ENCODE peak calls at places on chromosome 11, in ten cellular contexts. Q is WTC11, J is right atrium auricular region, D is A549, P is MM.1S, C is psoas muscle, A is AG04450, O is cardiac muscle cell, X is pancreas, W is SK-N-SH. V is an unnamed sample.

GRCh38 chr11:75380716-75381420 is 18.4 kb upstream of the RPS3 start:
- DNase-seq in Q (no peak), J (no peak), D (no peak), P (no peak), C (no peak), A (no peak), O (no peak), X (peak), W (no peak), V (no peak)

GRCh38 chr11:59641156-59641555 is 25.6 kb upstream of the OSBP start:
- DNase-seq in Q (no peak), J (no peak), D (no peak), P (no peak), C (no peak), A (no peak), O (no peak), X (no peak), W (no peak), V (no peak)

GRCh38 chr11:32658639-32659406 is 75.2 kb downstream of the EIF3M start:
- DNase-seq in Q (no peak), J (no peak), D (no peak), P (no peak), C (no peak), A (no peak), O (no peak), X (no peak), W (no peak), V (no peak)

GRCh38 chr11:78801161-78801884 is 226.7 kb upstream of the NARS2 start:
- DNase-seq in Q (no peak), J (peak), D (no peak), P (no peak), C (peak), A (peak), O (peak), X (peak), W (no peak), V (no peak)

GRCh38 chr11:57742087-57742452 is 779 bp downstream of the SELENOH start:
- DNase-seq in Q (no peak), J (no peak), D (no peak), P (no peak), C (no peak), A (no peak), O (no peak), X (no peak), W (no peak), V (no peak)

GRCh38 chr11:130439160-130439519 is 9.3 kb upstream of the ADAMTS15 start:
- DNase-seq in Q (no peak), J (no peak), D (no peak), P (peak), C (no peak), A (no peak), O (no peak), X (no peak), W (no peak), V (no peak)

GRCh38 chr11:72013765-72014711 is 15.3 kb downstream of the IL18BP start:
- DNase-seq in Q (no peak), J (no peak), D (no peak), P (no peak), C (no peak), A (no peak), O (peak), X (no peak), W (no peak), V (no peak)

GRCh38 chr11:32316232-32316631 is 119.1 kb downstream of the WT1 start:
- DNase-seq in Q (no peak), J (no peak), D (no peak), P (no peak), C (no peak), A (no peak), O (no peak), X (no peak), W (no peak), V (peak)

GRCh38 chr11:108069947-108070346 is 51.4 kb upstream of the ACAT1 start:
- DNase-seq in Q (no peak), J (no peak), D (no peak), P (peak), C (no peak), A (no peak), O (peak), X (no peak), W (no peak), V (peak)

GRCh38 chr11:65224939-65225283 is 36.9 kb upstream of the POLA2 start:
- DNase-seq in Q (no peak), J (peak), D (peak), P (no peak), C (no peak), A (peak), O (peak), X (no peak), W (no peak), V (no peak)

GRCh38 chr11:114386545-114386944 is 13.8 kb downstream of the C11orf71 start:
- DNase-seq in Q (no peak), J (no peak), D (no peak), P (no peak), C (no peak), A (no peak), O (peak), X (no peak), W (no peak), V (no peak)

GRCh38 chr11:126630488-126630887 is 275.0 kb downstream of the ST3GAL4 start:
- DNase-seq in Q (no peak), J (no peak), D (no peak), P (no peak), C (no peak), A (no peak), O (no peak), X (no peak), W (no peak), V (no peak)

GRCh38 chr11:13010737-13011342 is 1.7 kb downstream of the RASSF10 start:
- DNase-seq in Q (peak), J (no peak), D (no peak), P (no peak), C (no peak), A (no peak), O (peak), X (peak), W (peak), V (no peak)

GRCh38 chr11:2445948-2446551 is 1.2 kb downstream of the KCNQ1 start:
- DNase-seq in Q (no peak), J (no peak), D (no peak), P (no peak), C (peak), A (no peak), O (no peak), X (peak), W (peak), V (no peak)

GRCh38 chr11:130435671-130436070 is 7.3 kb upstream of the ADAMTS8 start:
- DNase-seq in Q (no peak), J (no peak), D (no peak), P (no peak), C (no peak), A (no peak), O (no peak), X (no peak), W (no peak), V (no peak)

GRCh38 chr11:85685820-85686459 is at the start of gene CCDC89:
- DNase-seq in Q (no peak), J (peak), D (no peak), P (no peak), C (peak), A (peak), O (peak), X (peak), W (peak), V (no peak)

GRCh38 chr11:128891410-128891861 is 280 bp downstream of the KCNJ5 start:
- DNase-seq in Q (no peak), J (no peak), D (no peak), P (no peak), C (no peak), A (no peak), O (no peak), X (peak), W (no peak), V (no peak)

GRCh38 chr11:100753562-100753961 is 66.5 kb downstream of the ARHGAP42 start:
- DNase-seq in Q (peak), J (no peak), D (no peak), P (no peak), C (no peak), A (no peak), O (no peak), X (no peak), W (no peak), V (no peak)

GRCh38 chr11:19739872-19740271 is 27.2 kb downstream of the NAV2 start:
- DNase-seq in Q (peak), J (no peak), D (no peak), P (no peak), C (no peak), A (no peak), O (peak), X (no peak), W (no peak), V (no peak)

GRCh38 chr11:108975641-108976071 is 310.8 kb downstream of the DDX10 start:
- DNase-seq in Q (no peak), J (no peak), D (no peak), P (no peak), C (no peak), A (no peak), O (no peak), X (no peak), W (no peak), V (no peak)

GRCh38 chr11:34148504-34149165 is 43.2 kb downstream of the NAT10 start:
- DNase-seq in Q (no peak), J (no peak), D (no peak), P (no peak), C (no peak), A (no peak), O (no peak), X (no peak), W (no peak), V (no peak)

GRCh38 chr11:35662061-35662648 is 420 bp upstream of the TRIM44 start:
- DNase-seq in Q (no peak), J (no peak), D (peak), P (peak), C (no peak), A (no peak), O (no peak), X (no peak), W (peak), V (peak)

GRCh38 chr11:67646535-67647336 is 3.8 kb downstream of the ACY3 start:
- DNase-seq in Q (no peak), J (no peak), D (no peak), P (peak), C (no peak), A (no peak), O (no peak), X (no peak), W (no peak), V (peak)

GRCh38 chr11:116605543-116605942 is 167.2 kb downstream of the BUD13 start:
- DNase-seq in Q (peak), J (no peak), D (no peak), P (peak), C (no peak), A (no peak), O (peak), X (peak), W (no peak), V (peak)

GRCh38 chr11:70250876-70251275 is 19.6 kb upstream of the PPFIA1 start:
- DNase-seq in Q (no peak), J (no peak), D (no peak), P (no peak), C (peak), A (no peak), O (no peak), X (no peak), W (no peak), V (no peak)

GRCh38 chr11:116849491-116849890 is 12.1 kb upstream of the APOA1 start:
- DNase-seq in Q (no peak), J (no peak), D (no peak), P (no peak), C (no peak), A (no peak), O (no peak), X (no peak), W (no peak), V (no peak)

GRCh38 chr11:87030458-87031054 is 7.2 kb upstream of the TMEM135 start:
- DNase-seq in Q (no peak), J (no peak), D (no peak), P (no peak), C (no peak), A (no peak), O (peak), X (no peak), W (no peak), V (no peak)

GRCh38 chr11:17479284-17480214 is 2.9 kb upstream of the ABCC8 start:
- DNase-seq in Q (peak), J (no peak), D (peak), P (no peak), C (no peak), A (no peak), O (peak), X (peak), W (peak), V (no peak)

GRCh38 chr11:126348806-126349582 is 6.5 kb upstream of the ST3GAL4 start:
- DNase-seq in Q (no peak), J (no peak), D (no peak), P (no peak), C (peak), A (no peak), O (peak), X (no peak), W (no peak), V (no peak)

GRCh38 chr11:100574894-100575769 is 112.0 kb upstream of the ARHGAP42 start:
- DNase-seq in Q (no peak), J (no peak), D (no peak), P (peak), C (no peak), A (no peak), O (peak), X (no peak), W (no peak), V (no peak)

GRCh38 chr11:88390254-88390653 is 52.7 kb upstream of the CTSC start:
- DNase-seq in Q (no peak), J (no peak), D (no peak), P (no peak), C (no peak), A (no peak), O (no peak), X (no peak), W (no peak), V (no peak)

GRCh38 chr11:134380785-134381184 is 31.3 kb downstream of the B3GAT1 start:
- DNase-seq in Q (no peak), J (no peak), D (no peak), P (no peak), C (no peak), A (no peak), O (no peak), X (no peak), W (no peak), V (no peak)

GRCh38 chr11:32072872-32073661 is 17.8 kb upstream of the RCN1 start:
- DNase-seq in Q (peak), J (no peak), D (no peak), P (no peak), C (no peak), A (no peak), O (no peak), X (no peak), W (peak), V (no peak)

GRCh38 chr11:118443590-118444218 is 7.4 kb downstream of the KMT2A start:
- DNase-seq in Q (no peak), J (no peak), D (no peak), P (no peak), C (no peak), A (no peak), O (no peak), X (no peak), W (no peak), V (peak)

GRCh38 chr11:124896071-124896750 is 1.5 kb downstream of the ROBO4 start:
- DNase-seq in Q (no peak), J (no peak), D (no peak), P (no peak), C (no peak), A (no peak), O (no peak), X (no peak), W (peak), V (no peak)

GRCh38 chr11:113289341-113290187 is 24.8 kb upstream of the TTC12 start:
- DNase-seq in Q (peak), J (no peak), D (peak), P (peak), C (peak), A (peak), O (peak), X (peak), W (peak), V (peak)
- TF ChIP-seq CTCF in Q (peak), J (peak), D (peak), P (peak), C (peak), A (peak), O (peak), X (peak), W (peak), V (peak)

GRCh38 chr11:27694992-27695391 is 5.3 kb downstream of the BDNF start:
- DNase-seq in Q (no peak), J (no peak), D (no peak), P (no peak), C (no peak), A (no peak), O (peak), X (no peak), W (peak), V (no peak)
- TF ChIP-seq CTCF in Q (no peak), J (no peak), D (peak), P (peak), C (no peak), A (peak), O (peak), X (no peak), W (peak), V (peak)

GRCh38 chr11:104609297-104609696 is 289.0 kb downstream of the CASP12 start:
- DNase-seq in Q (peak), J (no peak), D (peak), P (peak), C (no peak), A (peak), O (peak), X (peak), W (peak), V (peak)
- TF ChIP-seq CTCF in Q (peak), J (no peak), D (peak), P (peak), C (peak), A (peak), O (peak), X (no peak), W (peak), V (peak)

DNA sequence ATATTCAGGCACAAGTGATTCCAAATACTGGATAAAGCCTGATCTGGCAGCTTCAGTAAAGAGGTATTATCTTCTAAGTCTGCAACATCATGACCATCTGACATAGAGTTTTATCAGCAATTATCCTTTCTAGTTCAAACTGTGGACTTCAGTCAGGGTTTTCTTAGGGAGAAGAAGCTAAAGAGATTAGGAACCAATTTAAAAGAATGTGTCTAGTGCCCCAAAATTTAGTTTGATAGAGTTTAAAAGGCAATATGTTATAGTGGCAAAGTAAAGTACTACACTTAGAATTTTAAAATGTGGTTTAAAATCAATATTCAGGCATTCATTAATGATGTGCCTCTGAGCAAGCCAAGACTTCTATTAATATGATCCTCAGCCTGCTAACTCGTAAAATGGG is 5.4 kb downstream of the PAK1 start:
- DNase-seq in Q (no peak), J (no peak), D (no peak), P (no peak), C (no peak), A (no peak), O (no peak), X (no peak), W (no peak), V (no peak)
- TF ChIP-seq CTCF in Q (no peak), J (no peak), D (no peak), P (peak), C (no peak), A (no peak), O (no peak), X (no peak), W (peak), V (no peak)